ENCODE peak calls at places on chromosomes 3 and 15, in eight cellular contexts. K is OCI-LY7, H is mesothelial cell of epicardium, I is endodermal cell, E is mammary epithelial cell, P is cardiac fibroblast, T is ascending aorta, V is IMR-90. S is an unnamed sample.

GRCh38 chr15:100209204-100209603 is 132.6 kb downstream of the ADAMTS17 start:
- DNase-seq in K (no peak), V (no peak), E (no peak), H (no peak), I (peak), T (no peak), P (no peak), S (no peak)

GRCh38 chr3:58383476-58383875 is 50.2 kb downstream of the PDHB start:
- DNase-seq in E (peak), H (no peak), V (peak), P (peak), I (no peak), T (no peak), K (no peak), S (peak)

GRCh38 chr3:190131329-190131728 is 10.6 kb upstream of the P3H2 start:
- DNase-seq in H (no peak), T (no peak), V (peak), I (no peak), K (no peak), E (peak), P (peak), S (peak)

GRCh38 chr3:115086379-115086778 is 60.7 kb downstream of the ZBTB20 start:
- DNase-seq in E (no peak), T (no peak), V (no peak), I (no peak), H (no peak), P (no peak), K (no peak), S (no peak)

GRCh38 chr3:152331018-152331541 is 62.4 kb downstream of the MBNL1 start:
- DNase-seq in V (peak), H (no peak), K (no peak), P (peak), T (no peak), I (no peak), E (peak), S (peak)

GRCh38 chr3:133426721-133427120 is 26.9 kb downstream of the BFSP2 start:
- DNase-seq in K (no peak), I (no peak), T (no peak), E (peak), H (no peak), V (peak), P (peak), S (peak)

GRCh38 chr3:195897853-195898415 is 10.4 kb downstream of the TNK2 start:
- DNase-seq in V (no peak), T (no peak), I (peak), E (no peak), H (no peak), K (no peak), P (no peak), S (no peak)

GRCh38 chr3:14262212-14262611 is 83.6 kb downstream of the LSM3 start:
- DNase-seq in H (no peak), I (no peak), V (no peak), K (no peak), E (no peak), T (no peak), P (no peak), S (no peak)

GRCh38 chr3:2711081-2711480 is 399.1 kb downstream of the IL5RA start:
- DNase-seq in T (no peak), K (no peak), V (no peak), H (no peak), I (no peak), P (no peak), E (no peak), S (no peak)

GRCh38 chr15:70091649-70092461 is 5.9 kb downstream of the TLE3 start:
- DNase-seq in V (no peak), T (no peak), K (no peak), P (peak), E (peak), H (no peak), I (no peak), S (no peak)

GRCh38 chr15:74540135-74540760 is 772 bp upstream of the ARID3B start:
- DNase-seq in K (peak), V (peak), I (peak), P (peak), T (no peak), H (no peak), E (peak), S (no peak)

GRCh38 chr15:83559310-83559966 is 94.5 kb upstream of the ADAMTSL3 start:
- DNase-seq in H (no peak), P (peak), E (peak), K (peak), I (peak), T (peak), V (peak), S (peak)

GRCh38 chr3:109028753-109029152 is 75.1 kb upstream of the GUCA1C start:
- DNase-seq in T (no peak), E (no peak), I (no peak), H (no peak), K (no peak), P (no peak), V (no peak), S (no peak)

GRCh38 chr15:56245871-56246814 is 2.5 kb upstream of the RFX7 start:
- DNase-seq in H (peak), V (peak), K (peak), P (peak), I (peak), E (peak), T (peak), S (peak)

GRCh38 chr3:135416182-135416581 is 549.3 kb upstream of the PPP2R3A start:
- DNase-seq in I (no peak), P (no peak), E (no peak), H (no peak), K (no peak), V (no peak), T (no peak), S (no peak)

GRCh38 chr15:66102563-66103292 is 150.8 kb downstream of the MEGF11 start:
- DNase-seq in K (no peak), I (no peak), P (no peak), E (no peak), T (no peak), H (no peak), V (no peak), S (no peak)

GRCh38 chr3:160870327-160870726 is 114.3 kb downstream of the PPM1L start:
- DNase-seq in E (no peak), P (no peak), I (no peak), T (no peak), K (no peak), H (no peak), V (no peak), S (no peak)

GRCh38 chr15:25611603-25612002 is 172.8 kb upstream of the UBE3A start:
- DNase-seq in E (no peak), P (no peak), K (no peak), I (no peak), V (peak), H (no peak), T (peak), S (peak)

GRCh38 chr3:196514913-196515621 is at the start of gene SMCO1:
- DNase-seq in T (no peak), K (no peak), E (no peak), P (no peak), H (no peak), V (no peak), I (no peak), S (no peak)

GRCh38 chr3:9473496-9473895 is 76.1 kb downstream of the SETD5 start:
- DNase-seq in H (no peak), P (no peak), T (no peak), K (no peak), I (no peak), V (no peak), E (no peak), S (no peak)

GRCh38 chr3:72698154-72698917 is 149.9 kb downstream of the SHQ1 start:
- DNase-seq in V (no peak), T (no peak), K (no peak), P (no peak), E (no peak), I (peak), H (no peak), S (no peak)

GRCh38 chr3:66144792-66145733 is 75.7 kb upstream of the SLC25A26 start:
- DNase-seq in T (no peak), V (peak), K (no peak), H (no peak), E (peak), P (peak), I (no peak), S (peak)

GRCh38 chr3:124315215-124316033 is 323.5 kb upstream of the ROPN1 start:
- DNase-seq in K (no peak), E (peak), H (no peak), T (peak), P (peak), V (peak), I (no peak), S (peak)

DNA sequence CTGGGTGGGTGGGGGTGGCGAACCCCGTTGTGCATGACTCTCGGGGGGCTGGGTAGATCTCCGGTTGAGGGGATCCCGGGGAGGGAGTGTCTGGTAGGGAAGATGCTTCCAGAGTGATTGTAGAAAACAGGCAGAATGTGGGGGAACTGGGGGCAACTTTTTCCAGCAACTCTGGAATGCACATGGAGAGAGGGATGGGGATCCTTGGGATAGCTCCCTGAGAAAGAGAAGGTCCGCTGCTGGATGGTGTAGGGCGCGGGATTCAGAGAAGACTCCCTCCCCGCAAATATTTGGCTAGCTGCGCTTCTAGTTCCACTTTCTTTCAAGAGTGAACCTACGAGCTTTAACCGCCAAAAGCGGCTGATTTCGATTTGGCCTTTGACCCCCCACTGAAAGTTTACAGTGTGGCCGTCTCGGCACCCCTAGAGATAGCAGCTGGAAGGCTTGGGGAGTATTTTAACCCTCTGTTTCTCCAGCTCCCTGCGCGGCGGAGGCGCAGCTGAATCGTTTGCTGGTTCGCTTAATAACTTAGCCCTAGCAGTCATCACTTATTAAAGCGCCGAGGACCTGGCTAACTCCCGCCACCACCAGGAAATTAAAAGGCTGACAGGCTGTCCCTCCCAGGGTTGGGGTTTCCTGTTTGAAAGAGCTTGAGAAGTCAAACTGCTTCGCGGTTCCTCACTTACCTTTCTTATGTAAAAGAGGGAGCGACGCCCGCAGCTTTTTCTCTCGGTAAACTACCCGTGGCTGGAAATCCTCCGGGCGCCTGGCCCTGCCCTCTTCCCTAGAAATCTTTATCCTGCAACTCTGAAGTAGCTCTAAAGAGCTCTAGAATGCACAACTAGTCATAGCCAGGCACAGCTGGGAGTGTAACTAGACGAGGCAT is 1.2 kb downstream of the PHLDB2 start:
- DNase-seq in E (peak), H (peak), P (peak), T (peak), K (peak), I (peak), V (peak), S (peak)
- TF ChIP-seq CTCF in E (peak), H (no peak), P (peak), T (peak), K (peak), I (peak), V (peak), S (peak)

GRCh38 chr3:192514754-192515660 is 212.3 kb downstream of the FGF12 start:
- DNase-seq in K (no peak), H (peak), V (no peak), I (peak), P (no peak), E (no peak), T (no peak), S (no peak)
- TF ChIP-seq CTCF in K (no peak), H (peak), V (no peak), I (peak), P (no peak), E (no peak), T (no peak), S (no peak)

GRCh38 chr3:120177151-120177550 is 82.9 kb upstream of the GSK3B start:
- DNase-seq in E (peak), K (no peak), P (peak), H (no peak), T (peak), V (peak), I (peak), S (peak)
- TF ChIP-seq CTCF in E (no peak), K (no peak), P (no peak), H (no peak), T (no peak), V (no peak), I (no peak), S (peak)

DNA sequence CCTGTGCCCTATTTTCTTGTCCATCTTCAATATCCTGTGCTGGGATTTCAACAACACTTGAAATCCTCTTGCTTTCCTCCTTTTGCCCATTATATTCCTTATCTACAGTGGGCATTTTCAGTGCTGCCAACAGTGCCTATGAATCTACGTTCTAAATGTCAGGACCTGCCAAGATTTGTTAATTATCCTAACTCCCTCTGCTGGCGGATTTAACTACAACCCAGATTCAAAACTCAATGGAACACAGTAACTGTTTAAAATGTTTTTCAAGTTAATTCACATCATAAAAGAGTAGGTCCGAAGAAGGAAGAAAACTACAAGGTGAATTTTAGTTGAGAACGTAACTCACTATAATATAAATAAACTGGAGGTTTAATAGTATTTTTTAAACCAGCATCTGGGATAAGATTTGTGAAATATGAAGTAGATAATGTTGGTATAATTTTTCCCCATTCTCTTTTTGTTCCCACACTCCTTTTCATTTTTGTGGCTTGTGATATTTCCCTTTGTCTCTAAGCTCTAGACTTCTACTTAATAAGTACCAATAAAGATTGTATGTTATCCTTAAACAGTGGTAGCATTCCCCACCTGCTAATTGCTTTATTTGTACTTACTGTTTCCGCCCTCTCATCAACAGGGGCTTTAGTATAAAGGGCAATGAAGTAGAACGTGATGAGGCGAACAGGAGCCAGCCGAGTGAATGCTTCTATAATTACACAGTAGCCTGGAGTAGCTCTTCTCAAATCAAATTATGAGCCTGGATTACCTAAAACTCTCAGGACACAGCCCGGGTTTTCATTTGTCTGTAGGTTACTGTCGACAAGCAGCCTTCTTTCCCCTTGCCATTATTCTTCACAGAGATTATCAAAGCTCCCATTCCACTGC is 302.5 kb upstream of the ATP11B start:
- DNase-seq in V (no peak), E (peak), K (peak), I (no peak), T (no peak), P (peak), H (no peak), S (peak)
- TF ChIP-seq CTCF in V (no peak), E (peak), K (peak), I (peak), T (no peak), P (no peak), H (peak), S (no peak)

DNA sequence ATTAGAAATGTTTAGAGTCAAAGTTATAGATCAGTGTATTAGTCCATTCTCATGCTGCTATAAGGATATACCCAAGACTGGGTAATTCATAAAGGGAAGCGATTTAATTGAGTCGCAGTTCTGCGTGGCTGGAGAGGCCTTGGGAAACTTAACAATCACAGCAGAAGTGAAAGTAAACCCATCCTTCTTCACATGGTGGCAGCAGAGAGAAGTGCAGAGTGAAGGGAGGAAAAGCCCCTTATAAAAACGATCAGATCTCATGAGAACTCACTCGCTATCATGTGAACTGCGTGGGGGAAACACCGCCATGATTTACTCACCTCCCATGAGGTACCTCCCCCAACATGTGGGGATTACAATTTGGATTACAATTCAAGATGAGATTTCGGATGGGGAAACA is 871.5 kb downstream of the DIPK2A start:
- DNase-seq in E (no peak), P (no peak), H (no peak), V (no peak), K (no peak), T (no peak), I (no peak), S (peak)
- TF ChIP-seq CTCF in E (no peak), P (no peak), H (no peak), V (no peak), K (no peak), T (no peak), I (peak), S (peak)

DNA sequence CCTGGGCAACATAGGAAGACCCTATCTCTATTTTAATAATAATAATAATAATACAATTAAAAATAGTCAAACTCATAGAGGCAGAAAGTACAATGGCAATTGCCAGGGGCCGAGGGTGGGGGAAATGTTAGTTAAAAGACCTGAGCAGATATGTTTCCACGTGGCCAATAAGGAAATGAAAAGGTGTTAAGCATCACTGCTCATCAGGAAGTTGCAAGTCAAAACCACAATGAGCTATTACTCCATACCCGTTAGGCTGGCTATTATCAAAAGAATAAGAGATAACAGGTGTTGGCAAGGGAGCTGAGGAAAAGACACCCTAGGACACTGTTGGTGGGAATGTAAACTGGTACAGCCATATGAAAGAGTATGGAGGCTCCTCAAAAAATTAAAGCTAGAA is 60.4 kb upstream of the PRSS50 start:
- DNase-seq in V (no peak), I (no peak), H (no peak), T (no peak), P (no peak), E (no peak), K (peak), S (no peak)
- TF ChIP-seq CTCF in V (no peak), I (no peak), H (no peak), T (no peak), P (no peak), E (no peak), K (no peak), S (no peak)

DNA sequence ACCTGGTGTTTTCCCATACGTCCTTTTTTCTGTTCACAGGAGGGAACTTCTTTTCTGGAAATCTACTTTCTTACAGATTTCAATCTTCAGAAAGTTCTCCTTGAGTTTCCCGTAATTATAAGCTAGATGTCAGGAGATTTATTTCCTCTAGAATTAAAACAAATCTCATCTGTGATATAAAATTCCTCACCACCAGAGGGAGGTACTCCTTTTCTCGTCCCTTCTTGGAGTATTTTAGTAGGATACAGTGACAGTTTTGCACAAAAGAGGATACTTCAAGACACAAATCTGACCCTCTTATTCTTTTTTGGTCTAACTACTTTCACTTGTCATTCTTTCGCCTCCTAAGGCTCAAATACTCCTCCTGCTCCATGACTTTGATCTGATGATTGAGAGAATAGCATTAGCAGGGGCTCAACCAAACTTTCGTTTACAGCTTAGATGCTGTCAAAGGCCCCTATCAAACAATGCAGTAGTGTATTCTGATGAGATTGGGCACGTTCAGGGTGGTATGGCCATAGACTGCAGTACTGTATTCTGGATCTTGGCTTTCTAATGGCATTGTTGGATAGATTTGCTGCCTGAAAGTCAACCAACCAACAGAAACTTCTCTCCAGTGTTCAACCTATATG is 38.0 kb downstream of the TMEM41A start:
- DNase-seq in K (peak), T (no peak), V (peak), E (peak), P (peak), H (no peak), I (no peak), S (peak)
- TF ChIP-seq CTCF in K (peak), T (no peak), V (peak), E (peak), P (no peak), H (peak), I (peak), S (peak)

GRCh38 chr3:44712455-44713075 is at the start of gene ZNF502:
- DNase-seq in P (peak), K (no peak), I (peak), V (peak), H (no peak), E (peak), T (peak), S (peak)
- TF ChIP-seq CTCF in P (peak), K (no peak), I (no peak), V (peak), H (no peak), E (peak), T (no peak), S (peak)